ENCODE peak calls at places on chromosomes 2 and 18, in eight cellular contexts. L, O, Z, R, X, V, A and D are unnamed samples.

GRCh38 chr2:128601298-128602037 is 282.8 kb upstream of the HS6ST1 start:
- DNase-seq in L (no peak), O (no peak), Z (no peak), R (no peak), X (no peak), V (no peak), A (no peak), D (no peak)

GRCh38 chr2:60356346-60356745 is 197.1 kb downstream of the BCL11A start:
- DNase-seq in L (no peak), O (no peak), Z (no peak), R (no peak), X (peak; percentile 9), V (no peak), A (no peak), D (no peak)

GRCh38 chr2:238155761-238156694 is 2.7 kb upstream of the ERFE start:
- DNase-seq in L (peak; percentile 43), O (no peak), Z (no peak), R (no peak), X (no peak), V (no peak), A (no peak), D (no peak)

GRCh38 chr2:194260185-194260584 is 1396.8 kb upstream of the SLC39A10 start:
- DNase-seq in L (no peak), O (no peak), Z (no peak), R (no peak), X (no peak), V (no peak), A (no peak), D (no peak)

GRCh38 chr18:32773187-32773712 is 427 bp upstream of the KLHL14 start:
- DNase-seq in L (no peak), O (no peak), Z (no peak), R (no peak), X (no peak), V (no peak), A (no peak), D (no peak)

GRCh38 chr2:136858656-136859055 is 93.3 kb downstream of the THSD7B start:
- DNase-seq in L (no peak), O (no peak), Z (no peak), R (no peak), X (no peak), V (no peak), A (no peak), D (no peak)

GRCh38 chr18:24268784-24269550 is 128.7 kb downstream of the OSBPL1A start:
- DNase-seq in L (no peak), O (no peak), Z (no peak), R (no peak), X (no peak), V (no peak), A (no peak), D (no peak)

GRCh38 chr2:86062043-86062442 is 43.6 kb downstream of the POLR1A start:
- DNase-seq in L (peak; percentile 84), O (peak; percentile 22), Z (no peak), R (peak; percentile 80), X (peak; percentile 36), V (no peak), A (no peak), D (no peak)

GRCh38 chr2:48854681-48855080 is 99.2 kb upstream of the LHCGR start:
- DNase-seq in L (no peak), O (no peak), Z (no peak), R (no peak), X (no peak), V (no peak), A (no peak), D (no peak)

GRCh38 chr2:230578106-230578505 is 134.5 kb upstream of the CAB39 start:
- DNase-seq in L (no peak), O (no peak), Z (no peak), R (no peak), X (no peak), V (peak; percentile 11), A (no peak), D (no peak)

GRCh38 chr2:84874381-84875212 is 6.3 kb downstream of the TRABD2A start:
- DNase-seq in L (peak; percentile 43), O (no peak), Z (no peak), R (peak; percentile 32), X (no peak), V (no peak), A (no peak), D (no peak)

GRCh38 chr2:61423714-61424113 is 47.2 kb downstream of the USP34 start:
- DNase-seq in L (peak; percentile 70), O (peak; percentile 59), Z (no peak), R (no peak), X (no peak), V (no peak), A (no peak), D (peak; percentile 89)

GRCh38 chr18:60980422-60981005 is 352.7 kb upstream of the CDH20 start:
- DNase-seq in L (no peak), O (no peak), Z (no peak), R (no peak), X (no peak), V (no peak), A (no peak), D (no peak)

GRCh38 chr2:24702800-24703199 is 90.4 kb downstream of the PTRHD1 start:
- DNase-seq in L (peak; percentile 84), O (peak; percentile 83), Z (peak; percentile 59), R (peak; percentile 94), X (peak; percentile 65), V (no peak), A (no peak), D (peak; percentile 25)

GRCh38 chr2:85768713-85769112 is 14.9 kb downstream of the ATOH8 start:
- DNase-seq in L (peak; percentile 80), O (no peak), Z (no peak), R (peak; percentile 50), X (no peak), V (no peak), A (no peak), D (no peak)

GRCh38 chr18:53946561-53946960 is 277.9 kb downstream of the MBD2 start:
- DNase-seq in L (no peak), O (peak; percentile 36), Z (no peak), R (peak; percentile 35), X (no peak), V (no peak), A (no peak), D (no peak)

GRCh38 chr18:62420513-62421209 is 95.6 kb downstream of the TNFRSF11A start:
- DNase-seq in L (peak; percentile 61), O (peak; percentile 67), Z (no peak), R (peak; percentile 74), X (peak; percentile 54), V (no peak), A (no peak), D (no peak)

GRCh38 chr18:23992119-23992940 is 22.2 kb upstream of the TTC39C start:
- DNase-seq in L (no peak), O (peak; percentile 84), Z (no peak), R (peak; percentile 82), X (peak; percentile 55), V (no peak), A (no peak), D (no peak)

GRCh38 chr18:48531082-48531403 is 7.8 kb upstream of the CTIF start:
- DNase-seq in L (no peak), O (no peak), Z (no peak), R (no peak), X (no peak), V (no peak), A (no peak), D (no peak)

GRCh38 chr2:237122214-237122666 is 36.6 kb downstream of the COPS8 start:
- DNase-seq in L (peak; percentile 84), O (peak; percentile 43), Z (no peak), R (peak; percentile 69), X (peak; percentile 35), V (peak; percentile 78), A (peak; percentile 52), D (no peak)

DNA sequence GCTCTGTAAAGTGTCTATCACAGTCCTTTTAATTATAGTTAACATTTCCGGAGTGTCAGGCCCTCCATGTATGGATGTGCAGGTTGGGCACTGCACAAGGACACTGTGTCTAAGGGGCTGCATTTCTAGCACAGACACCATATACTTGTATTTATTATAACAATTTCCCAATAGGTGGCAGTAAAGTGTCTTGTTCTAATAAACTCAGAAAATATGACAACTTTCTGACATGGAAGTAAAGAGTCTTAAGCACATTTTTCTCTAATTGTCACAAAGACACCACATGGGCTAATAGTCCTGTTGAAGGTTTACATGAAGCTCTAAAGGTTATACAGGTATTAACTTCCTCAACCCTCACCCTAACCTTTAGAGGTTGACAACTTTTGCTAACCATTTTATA is 156.6 kb downstream of the DYSF start:
- DNase-seq in L (peak; percentile 63), O (peak; percentile 1), Z (peak; percentile 7), R (peak; percentile 32), X (peak; percentile 49), V (no peak), A (no peak), D (peak; percentile 13)
- TF ChIP-seq CTCF in L (peak; percentile 29), O (peak; percentile 58), Z (peak; percentile 23), R (peak; percentile 13), X (peak; percentile 32), V (no peak), A (peak; percentile 54), D (peak; percentile 24)

GRCh38 chr2:177056540-177056939 is 156.1 kb upstream of the HNRNPA3 start:
- DNase-seq in L (no peak), O (no peak), Z (no peak), R (no peak), X (no peak), V (peak; percentile 29), A (no peak), D (no peak)
- TF ChIP-seq CTCF in L (no peak), O (no peak), Z (no peak), R (peak; percentile 22), X (no peak), V (peak; percentile 25), A (peak; percentile 20), D (no peak)

GRCh38 chr2:219737270-219737691 is 109.9 kb downstream of the SLC4A3 start:
- DNase-seq in L (peak; percentile 29), O (no peak), Z (no peak), R (peak; percentile 36), X (peak; percentile 12), V (peak; percentile 10), A (no peak), D (no peak)
- TF ChIP-seq CTCF in L (peak; percentile 33), O (peak; percentile 59), Z (peak; percentile 60), R (peak; percentile 72), X (peak; percentile 40), V (no peak), A (peak; percentile 58), D (peak; percentile 68)

DNA sequence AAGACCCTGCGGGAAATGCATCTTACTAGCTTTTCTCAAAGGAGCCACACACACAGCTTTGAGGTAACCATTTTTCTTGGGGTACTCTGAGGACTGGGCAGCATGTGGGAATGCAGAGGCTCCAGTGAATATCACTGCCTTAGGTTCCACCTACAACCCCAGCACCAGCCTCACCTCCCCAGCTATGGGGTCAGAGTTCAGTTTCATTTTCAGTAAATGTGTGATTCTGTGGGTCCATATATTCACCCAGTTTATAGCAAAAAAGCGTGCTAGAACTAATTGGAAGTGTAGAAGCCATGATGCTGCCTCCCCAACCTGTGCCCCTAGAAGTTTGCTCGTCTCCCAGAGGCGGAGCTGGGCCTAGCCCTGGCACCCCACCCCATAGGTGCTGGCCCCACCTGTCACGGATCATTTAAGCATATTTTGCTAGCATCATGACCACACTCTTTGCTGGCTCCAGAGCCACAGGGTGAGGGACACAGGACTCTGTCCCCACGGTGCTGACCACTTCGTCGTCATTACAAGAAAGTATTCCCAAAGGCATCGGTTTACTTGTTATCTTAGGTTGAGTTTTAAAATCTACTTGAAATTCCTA is 57.7 kb downstream of the SH3RF3 start:
- DNase-seq in L (no peak), O (no peak), Z (no peak), R (no peak), X (no peak), V (no peak), A (no peak), D (no peak)
- TF ChIP-seq CTCF in L (no peak), O (no peak), Z (no peak), R (no peak), X (no peak), V (no peak), A (no peak), D (no peak)

GRCh38 chr18:34880882-34881852 is 160.0 kb upstream of the MAPRE2 start:
- DNase-seq in L (peak; percentile 22), O (no peak), Z (no peak), R (peak; percentile 15), X (no peak), V (no peak), A (no peak), D (no peak)
- TF ChIP-seq CTCF in L (peak; percentile 8), O (peak; percentile 43), Z (no peak), R (peak; percentile 37), X (no peak), V (no peak), A (peak; percentile 41), D (peak; percentile 49)